ENCODE peak calls at places on chromosomes 1 and 21, in ten cellular contexts. M is AG08395; X is HEK293T; D is aorta; I is Kasumi-1; C is fibroblast of mammary gland; N is stimulated activated naive CD4-positive, alpha-beta T cell; Q is NCI-H748 treated with DMSO at 0.1 percent for 48 hours; V is mesendoderm; P is NCI-H2171. U is an unnamed sample.
A peak's percentile ranks its signal among the peaks of the same experiment; 100 is the strongest.

GRCh38 chr1:44723064-44723463 is 7.9 kb downstream of the RNU5D-1 start:
- DNase-seq in M (no peak), X (no peak), D (no peak), I (peak; percentile 65), C (no peak), N (peak; percentile 20), Q (no peak), V (no peak), P (no peak), U (peak; percentile 39)

GRCh38 chr1:201939271-201939973 is 6.9 kb downstream of the LMOD1 start:
- DNase-seq in M (no peak), X (no peak), D (no peak), I (no peak), C (no peak), N (no peak), Q (no peak), V (no peak), P (no peak), U (no peak)

GRCh38 chr1:234505774-234506114 is 26.8 kb upstream of the TARBP1 start:
- DNase-seq in M (peak; percentile 44), X (no peak), D (no peak), I (no peak), C (peak; percentile 87), N (no peak), Q (no peak), V (no peak), P (no peak), U (no peak)

GRCh38 chr1:235411489-235412486 is 44.6 kb downstream of the TBCE start:
- DNase-seq in M (no peak), X (no peak), D (no peak), I (no peak), C (peak; percentile 16), N (no peak), Q (no peak), V (peak; percentile 33), P (peak; percentile 45), U (no peak)

GRCh38 chr1:42240964-42241755 is 76.6 kb upstream of the GUCA2A start:
- DNase-seq in M (peak; percentile 7), X (no peak), D (no peak), I (no peak), C (peak; percentile 57), N (no peak), Q (no peak), V (no peak), P (no peak), U (no peak)

GRCh38 chr21:41280115-41280919 is 36.3 kb upstream of the FAM3B start:
- DNase-seq in M (peak; percentile 73), X (no peak), D (no peak), I (no peak), C (peak; percentile 73), N (no peak), Q (no peak), V (no peak), P (no peak), U (no peak)

GRCh38 chr21:42062543-42063022 is 8.5 kb upstream of the UMODL1 start:
- DNase-seq in M (no peak), X (no peak), D (peak; percentile 73), I (peak; percentile 60), C (no peak), N (peak; percentile 86), Q (no peak), V (no peak), P (no peak), U (no peak)

GRCh38 chr1:208219659-208220282 is 24.4 kb downstream of the PLXNA2 start:
- DNase-seq in M (peak; percentile 60), X (no peak), D (peak; percentile 90), I (peak; percentile 28), C (peak; percentile 58), N (no peak), Q (no peak), V (peak; percentile 84), P (no peak), U (no peak)

GRCh38 chr1:68321084-68321685 is 88.9 kb upstream of the WLS start:
- DNase-seq in M (peak; percentile 47), X (peak; percentile 80), D (peak; percentile 88), I (no peak), C (no peak), N (no peak), Q (peak; percentile 23), V (peak; percentile 84), P (no peak), U (no peak)

GRCh38 chr1:169300854-169301253 is 66.7 kb downstream of the NME7 start:
- DNase-seq in M (no peak), X (no peak), D (no peak), I (no peak), C (no peak), N (no peak), Q (no peak), V (no peak), P (no peak), U (no peak)

GRCh38 chr1:24203404-24203803 is 16.3 kb upstream of the IFNLR1 start:
- DNase-seq in M (no peak), X (no peak), D (no peak), I (no peak), C (no peak), N (no peak), Q (no peak), V (no peak), P (no peak), U (no peak)

GRCh38 chr1:43573066-43573799 is 42.5 kb downstream of the PTPRF start:
- DNase-seq in M (no peak), X (no peak), D (no peak), I (no peak), C (peak; percentile 15), N (no peak), Q (no peak), V (no peak), P (no peak), U (no peak)

GRCh38 chr1:27392096-27392777 is at the start of gene GPR3:
- DNase-seq in M (peak; percentile 97), X (peak; percentile 95), D (peak; percentile 97), I (peak; percentile 88), C (peak; percentile 88), N (peak; percentile 93), Q (peak; percentile 61), V (peak; percentile 95), P (peak; percentile 92), U (peak; percentile 57)

U was measured in DMS 273 treated with DMSO at 0.1 percent for 48 hours.